ENCODE peak calls at places on chromosomes 12 and 14, in eight cellular contexts. F, D, V, R, I, Z, A and X are unnamed samples.

GRCh38 chr12:119803391-119803791 is 73.7 kb downstream of the CIT start:
- DNase-seq in F (no peak), D (peak), V (no peak), R (no peak), I (peak), Z (peak), A (no peak), X (no peak)

GRCh38 chr14:31930070-31930469 is 147.0 kb upstream of the ARHGAP5 start:
- DNase-seq in F (no peak), D (no peak), V (no peak), R (no peak), I (no peak), Z (no peak), A (no peak), X (no peak)

GRCh38 chr14:34081126-34081575 is 130.3 kb upstream of the EGLN3 start:
- DNase-seq in F (no peak), D (no peak), V (no peak), R (no peak), I (no peak), Z (no peak), A (no peak), X (no peak)

GRCh38 chr14:100589760-100590469 is 2.7 kb upstream of the BEGAIN start:
- DNase-seq in F (no peak), D (no peak), V (no peak), R (no peak), I (no peak), Z (no peak), A (no peak), X (no peak)

GRCh38 chr14:20455355-20456300 is 602 bp downstream of the APEX1 start:
- DNase-seq in F (no peak), D (no peak), V (peak), R (no peak), I (no peak), Z (no peak), A (no peak), X (peak)

GRCh38 chr14:106657460-106657859 is 1131.1 kb downstream of the TMEM121 start:
- DNase-seq in F (no peak), D (no peak), V (peak), R (no peak), I (no peak), Z (no peak), A (peak), X (peak)

GRCh38 chr14:52485350-52485960 is 66.8 kb downstream of the TXNDC16 start:
- DNase-seq in F (no peak), D (no peak), V (no peak), R (no peak), I (no peak), Z (no peak), A (no peak), X (no peak)

GRCh38 chr12:26304273-26304672 is 108.9 kb downstream of the SSPN start:
- DNase-seq in F (no peak), D (no peak), V (no peak), R (no peak), I (no peak), Z (no peak), A (no peak), X (no peak)

GRCh38 chr12:11797317-11797913 is 147.9 kb downstream of the ETV6 start:
- DNase-seq in F (no peak), D (no peak), V (no peak), R (peak), I (no peak), Z (no peak), A (no peak), X (no peak)

GRCh38 chr12:69464433-69464832 is 5.8 kb upstream of the FRS2 start:
- DNase-seq in F (no peak), D (no peak), V (no peak), R (peak), I (no peak), Z (no peak), A (no peak), X (no peak)

GRCh38 chr12:113152835-113153814 is 3.6 kb downstream of the CFAP73 start:
- DNase-seq in F (no peak), D (peak), V (peak), R (peak), I (peak), Z (peak), A (peak), X (peak)

GRCh38 chr12:53205747-53206146 is 1.3 kb downstream of the ITGB7 start:
- DNase-seq in F (no peak), D (no peak), V (no peak), R (peak), I (no peak), Z (no peak), A (no peak), X (peak)

GRCh38 chr14:53515264-53515663 is 362.1 kb upstream of the DDHD1 start:
- DNase-seq in F (no peak), D (no peak), V (no peak), R (no peak), I (no peak), Z (no peak), A (no peak), X (no peak)

GRCh38 chr12:116498471-116498870 is 60.7 kb upstream of the MAP1LC3B2 start:
- DNase-seq in F (no peak), D (no peak), V (no peak), R (no peak), I (no peak), Z (no peak), A (no peak), X (no peak)

GRCh38 chr12:53737951-53738833 is 10.9 kb upstream of the CALCOCO1 start:
- DNase-seq in F (peak), D (peak), V (peak), R (no peak), I (no peak), Z (peak), A (no peak), X (no peak)

GRCh38 chr14:64706552-64707193 is 2.4 kb downstream of the PLEKHG3 start:
- DNase-seq in F (no peak), D (peak), V (no peak), R (no peak), I (peak), Z (peak), A (no peak), X (no peak)

GRCh38 chr12:16407332-16407731 is 59.9 kb downstream of the MGST1 start:
- DNase-seq in F (no peak), D (no peak), V (no peak), R (no peak), I (no peak), Z (no peak), A (no peak), X (no peak)